ENCODE peak calls at places on chromosomes 3 and 15, in ten cellular contexts. A is GM23248, E is SK-N-SH, S is PC-9, G is PC-3, Z is HCT116, B is GM23338, R is hepatocyte, N is Karpas-422, D is MM.1S. W is an unnamed sample.

GRCh38 chr3:149541091-149541491 is 66.6 kb downstream of the TM4SF4 start:
- DNase-seq in D (no peak), G (no peak), N (no peak), A (peak; percentile 51), R (no peak), B (no peak), E (no peak), Z (no peak), S (no peak), W (no peak)

GRCh38 chr15:36050899-36051298 is 504.9 kb upstream of the DPH6 start:
- DNase-seq in N (no peak), R (no peak), G (no peak), D (no peak), S (no peak), B (peak; percentile 46), A (no peak), E (no peak), Z (no peak), W (no peak)

GRCh38 chr15:89569090-89569745 is 6.1 kb upstream of the TICRR start:
- DNase-seq in S (no peak), D (no peak), R (no peak), B (no peak), Z (no peak), N (no peak), E (no peak), G (no peak), A (no peak), W (no peak)

GRCh38 chr3:184339016-184339415 is 1.6 kb downstream of the FAM131A start:
- DNase-seq in D (no peak), E (no peak), A (no peak), Z (no peak), S (no peak), N (no peak), B (peak; percentile 40), R (no peak), G (no peak), W (no peak)

GRCh38 chr3:105829879-105830622 is 38.8 kb downstream of the CBLB start:
- DNase-seq in N (peak; percentile 61), E (no peak), Z (no peak), S (no peak), D (no peak), R (no peak), G (peak; percentile 64), B (no peak), A (peak; percentile 61), W (no peak)

GRCh38 chr3:10594915-10595314 is 89.5 kb upstream of the ATP2B2 start:
- DNase-seq in B (peak; percentile 95), D (peak; percentile 87), S (peak; percentile 19), E (no peak), N (peak; percentile 88), G (peak; percentile 70), A (peak; percentile 64), R (peak; percentile 81), Z (peak; percentile 62), W (peak; percentile 66)

GRCh38 chr15:51097553-51098330 is 3.0 kb upstream of the TNFAIP8L3 start:
- DNase-seq in R (peak; percentile 29), E (no peak), A (peak; percentile 86), S (no peak), D (no peak), B (no peak), N (no peak), G (peak; percentile 27), Z (no peak), W (no peak)

GRCh38 chr3:179194931-179195330 is 46.8 kb downstream of the PIK3CA start:
- DNase-seq in Z (no peak), R (peak; percentile 9), D (no peak), B (peak; percentile 78), G (no peak), S (no peak), N (no peak), A (no peak), E (no peak), W (no peak)

GRCh38 chr3:116441652-116442051 is 3.6 kb downstream of the LSAMP start:
- DNase-seq in N (no peak), R (no peak), B (no peak), S (no peak), Z (no peak), D (no peak), E (no peak), G (no peak), A (no peak), W (no peak)

GRCh38 chr15:31129769-31130303 is 28.3 kb upstream of the TRPM1 start:
- DNase-seq in E (no peak), S (no peak), Z (no peak), B (no peak), G (no peak), A (no peak), N (no peak), R (no peak), D (no peak), W (no peak)

GRCh38 chr15:89905846-89906378 is 6.8 kb downstream of the ARPIN start:
- DNase-seq in Z (no peak), E (no peak), D (no peak), G (no peak), R (no peak), S (no peak), N (no peak), A (no peak), B (no peak), W (no peak)

GRCh38 chr3:141321109-141321497 is 47.2 kb upstream of the ZBTB38 start:
- DNase-seq in N (no peak), G (peak; percentile 16), S (no peak), E (no peak), Z (no peak), D (no peak), A (no peak), B (no peak), R (no peak), W (no peak)

GRCh38 chr15:81942655-81943054 is 103.2 kb downstream of the MEX3B start:
- DNase-seq in E (no peak), Z (no peak), R (no peak), N (no peak), D (no peak), G (no peak), A (no peak), B (no peak), S (no peak), W (no peak)

GRCh38 chr3:155859859-155860258 is 5.6 kb upstream of the SLC33A1 start:
- DNase-seq in B (no peak), S (no peak), N (peak; percentile 69), R (no peak), A (peak; percentile 51), G (peak; percentile 42), E (peak; percentile 36), D (peak; percentile 46), Z (no peak), W (peak; percentile 40)

GRCh38 chr15:99104788-99105515 is at the start of gene SYNM:
- DNase-seq in S (peak; percentile 81), G (peak; percentile 89), D (peak; percentile 80), Z (peak; percentile 77), A (peak; percentile 81), R (peak; percentile 93), E (peak; percentile 98), N (no peak), B (peak; percentile 90), W (peak; percentile 38)

GRCh38 chr3:58564456-58565160 is 12.6 kb downstream of the FAM107A start:
- DNase-seq in S (peak; percentile 48), A (peak; percentile 89), E (no peak), N (no peak), D (no peak), B (no peak), R (peak; percentile 40), Z (no peak), G (peak; percentile 96), W (no peak)

GRCh38 chr3:137165117-137165806 is 207.5 kb downstream of the IL20RB start:
- DNase-seq in S (no peak), B (no peak), A (peak; percentile 51), E (no peak), R (peak; percentile 11), D (no peak), N (no peak), G (peak; percentile 29), Z (no peak), W (no peak)

GRCh38 chr3:123678108-123678511 is 93.3 kb upstream of the HACD2 start:
- DNase-seq in D (no peak), R (no peak), E (no peak), A (peak; percentile 85), N (no peak), Z (no peak), B (no peak), S (peak; percentile 47), G (peak; percentile 52), W (no peak)

GRCh38 chr15:44712108-44713005 is 1.0 kb downstream of the B2M start:
- DNase-seq in E (peak; percentile 41), D (peak; percentile 87), N (peak; percentile 85), Z (peak; percentile 54), B (no peak), A (peak; percentile 94), R (peak; percentile 78), S (peak; percentile 55), G (peak; percentile 84), W (peak; percentile 76)

DNA sequence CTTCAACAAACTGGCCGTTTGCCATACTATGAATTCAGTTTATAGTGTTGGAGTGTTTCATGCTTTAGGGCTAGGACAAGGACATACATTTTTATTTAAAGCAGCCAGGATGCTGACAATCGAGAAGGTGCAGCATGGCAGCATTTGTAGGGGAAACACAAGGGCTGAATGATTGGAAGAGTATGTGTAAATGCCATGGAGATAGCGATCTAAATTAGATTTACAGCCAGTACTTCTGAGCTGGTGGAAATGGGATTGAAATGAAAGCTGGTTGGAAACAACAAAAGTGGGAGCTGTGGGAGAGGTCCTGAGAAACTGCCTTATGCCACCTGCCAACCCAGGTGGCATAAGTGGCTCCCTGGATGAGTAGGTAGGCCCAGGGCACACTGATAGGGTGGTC is 209.9 kb upstream of the MRPL3 start:
- DNase-seq in D (no peak), R (no peak), E (peak; percentile 18), N (no peak), A (no peak), B (no peak), S (no peak), G (no peak), Z (no peak), W (no peak)
- H3K9me2 ChIP-seq in D (no peaks in the 10 kb centered on the region), R (no peaks in the 10 kb centered on the region), E (no peaks in the 10 kb centered on the region), N (no peaks in the 10 kb centered on the region), A (no peaks in the 10 kb centered on the region), B (no peaks in the 10 kb centered on the region), S (no peaks in the 10 kb centered on the region), G (no peaks in the 10 kb centered on the region), Z (no peaks in the 10 kb centered on the region), W (no peaks in the 10 kb centered on the region)

GRCh38 chr3:60076307-60076706 is 1026.5 kb upstream of the CFAP20DC start:
- DNase-seq in E (no peak), B (no peak), G (no peak), A (peak; percentile 16), D (no peak), R (no peak), S (no peak), N (no peak), Z (no peak), W (peak; percentile 55)
- H3K4me3 ChIP-seq in E (no peak overlapping the region), B (no peak overlapping the region), G (no peak overlapping the region), A (peak overlapping the region; percentile 38), D (no peak overlapping the region), R (no peak overlapping the region), S (no peak overlapping the region), N (no peak overlapping the region), Z (no peak overlapping the region), W (peak overlapping the region; percentile 58)

GRCh38 chr15:101323793-101324505 is 28.9 kb upstream of the SNRPA1 start:
- DNase-seq in R (no peak), S (no peak), A (no peak), G (no peak), E (no peak), N (no peak), D (no peak), B (no peak), Z (no peak), W (no peak)
- H3K4me1 ChIP-seq in R (no peaks in the 10 kb centered on the region), S (no peaks in the 10 kb centered on the region), A (no peaks in the 10 kb centered on the region), G (no peaks in the 10 kb centered on the region), E (peaks cover 8% of the 10 kb centered on the region), N (no peaks in the 10 kb centered on the region), D (no peaks in the 10 kb centered on the region), B (no peaks in the 10 kb centered on the region), Z (no peaks in the 10 kb centered on the region), W (no peaks in the 10 kb centered on the region)

GRCh38 chr3:162270059-162270458 is 773.5 kb downstream of the OTOL1 start:
- DNase-seq in S (no peak), B (no peak), E (no peak), D (no peak), A (no peak), N (no peak), R (no peak), G (no peak), Z (no peak), W (no peak)
- H3K9me2 ChIP-seq in S (no peaks in the 10 kb centered on the region), B (no peaks in the 10 kb centered on the region), E (no peaks in the 10 kb centered on the region), D (no peaks in the 10 kb centered on the region), A (no peaks in the 10 kb centered on the region), N (no peaks in the 10 kb centered on the region), R (no peaks in the 10 kb centered on the region), G (no peaks in the 10 kb centered on the region), Z (no peaks in the 10 kb centered on the region), W (no peaks in the 10 kb centered on the region)

W was measured in OCI-LY7.